ENCODE peak calls at places on chromosomes 7 and 10, in five cellular contexts. One of them, this sample, is unnamed.

GRCh38 chr7:79298145-79298760 is 155.2 kb downstream of the MAGI2 start:
- DNase-seq in AG09309: peak
- DNase-seq in DMS53: peak
- DNase-seq in neural progenitor cell: peak
- DNase-seq in HFF-Myc: peak
- DNase-seq in this sample: no peak

GRCh38 chr7:376306-376969 is 86.5 kb downstream of the FOXL3 start:
- DNase-seq in HFF-Myc: no peak
- DNase-seq in neural progenitor cell: no peak
- DNase-seq in AG09309: no peak
- DNase-seq in DMS53: no peak
- DNase-seq in this sample: no peak

GRCh38 chr7:20797174-20798080 is 10.7 kb upstream of the SP8 start:
- DNase-seq in HFF-Myc: no peak
- DNase-seq in AG09309: no peak
- DNase-seq in neural progenitor cell: peak
- DNase-seq in DMS53: peak
- DNase-seq in this sample: peak

GRCh38 chr7:414681-415560 is 104.7 kb downstream of the PDGFA start:
- DNase-seq in DMS53: no peak
- DNase-seq in AG09309: no peak
- DNase-seq in neural progenitor cell: no peak
- DNase-seq in HFF-Myc: no peak
- DNase-seq in this sample: no peak

GRCh38 chr10:124738441-124738840 is 5.7 kb downstream of the FAM53B start:
- DNase-seq in neural progenitor cell: no peak
- DNase-seq in DMS53: no peak
- DNase-seq in HFF-Myc: no peak
- DNase-seq in AG09309: no peak
- DNase-seq in this sample: no peak

GRCh38 chr7:149414745-149415390 is 46.0 kb downstream of the ZNF777 start:
- DNase-seq in HFF-Myc: peak
- DNase-seq in AG09309: no peak
- DNase-seq in neural progenitor cell: peak
- DNase-seq in DMS53: no peak
- DNase-seq in this sample: no peak

GRCh38 chr10:35495521-35496238 is 109.5 kb upstream of the GJD4 start:
- DNase-seq in neural progenitor cell: peak
- DNase-seq in AG09309: no peak
- DNase-seq in DMS53: no peak
- DNase-seq in HFF-Myc: no peak
- DNase-seq in this sample: no peak

GRCh38 chr10:32189400-32190084 is 133.3 kb upstream of the KIF5B start:
- DNase-seq in neural progenitor cell: no peak
- DNase-seq in DMS53: peak
- DNase-seq in AG09309: no peak
- DNase-seq in HFF-Myc: no peak
- DNase-seq in this sample: peak

GRCh38 chr10:110214380-110214826 is 7.0 kb downstream of the MXI1 start:
- DNase-seq in AG09309: no peak
- DNase-seq in neural progenitor cell: no peak
- DNase-seq in HFF-Myc: no peak
- DNase-seq in DMS53: peak
- DNase-seq in this sample: no peak

GRCh38 chr7:133744451-133744850 is 382.7 kb upstream of the LRGUK start:
- DNase-seq in AG09309: no peak
- DNase-seq in neural progenitor cell: no peak
- DNase-seq in HFF-Myc: no peak
- DNase-seq in DMS53: no peak
- DNase-seq in this sample: no peak

GRCh38 chr10:103838851-103839512 is 16.4 kb downstream of the SH3PXD2A start:
- DNase-seq in neural progenitor cell: no peak
- DNase-seq in DMS53: no peak
- DNase-seq in HFF-Myc: no peak
- DNase-seq in AG09309: no peak
- DNase-seq in this sample: no peak

GRCh38 chr10:98418596-98419265 is 3.7 kb upstream of the PYROXD2 start:
- DNase-seq in DMS53: no peak
- DNase-seq in AG09309: no peak
- DNase-seq in HFF-Myc: no peak
- DNase-seq in neural progenitor cell: no peak
- DNase-seq in this sample: no peak

GRCh38 chr10:97270523-97271154 is 21.8 kb downstream of the ARHGAP19 start:
- DNase-seq in HFF-Myc: no peak
- DNase-seq in neural progenitor cell: peak
- DNase-seq in DMS53: no peak
- DNase-seq in AG09309: no peak
- DNase-seq in this sample: no peak

GRCh38 chr10:1243486-1244182 is 187.4 kb downstream of the WDR37 start:
- DNase-seq in HFF-Myc: no peak
- DNase-seq in neural progenitor cell: peak
- DNase-seq in DMS53: no peak
- DNase-seq in AG09309: no peak
- DNase-seq in this sample: no peak

GRCh38 chr10:86979296-86979818 is 11.1 kb downstream of the ADIRF start:
- DNase-seq in AG09309: no peak
- DNase-seq in HFF-Myc: no peak
- DNase-seq in neural progenitor cell: no peak
- DNase-seq in DMS53: no peak
- DNase-seq in this sample: no peak

GRCh38 chr10:50572017-50572491 is 51.7 kb downstream of the SGMS1 start:
- DNase-seq in DMS53: no peak
- DNase-seq in AG09309: no peak
- DNase-seq in HFF-Myc: no peak
- DNase-seq in neural progenitor cell: no peak
- DNase-seq in this sample: no peak

GRCh38 chr7:47548546-47548945 is 33.4 kb downstream of the TNS3 start:
- DNase-seq in neural progenitor cell: no peak
- DNase-seq in DMS53: no peak
- DNase-seq in AG09309: no peak
- DNase-seq in HFF-Myc: no peak
- DNase-seq in this sample: no peak

GRCh38 chr7:55111007-55111406 is 92.2 kb downstream of the EGFR start:
- DNase-seq in neural progenitor cell: no peak
- DNase-seq in AG09309: no peak
- DNase-seq in DMS53: no peak
- DNase-seq in HFF-Myc: no peak
- DNase-seq in this sample: no peak

GRCh38 chr7:130384841-130385599 is 4.7 kb downstream of the CPA1 start:
- DNase-seq in HFF-Myc: no peak
- DNase-seq in AG09309: no peak
- DNase-seq in neural progenitor cell: no peak
- DNase-seq in DMS53: no peak
- DNase-seq in this sample: no peak

GRCh38 chr7:116673504-116673865 is 1.5 kb downstream of the MET start:
- DNase-seq in neural progenitor cell: no peak
- DNase-seq in AG09309: no peak
- DNase-seq in DMS53: peak
- DNase-seq in HFF-Myc: no peak
- DNase-seq in this sample: no peak

This sample was measured in Caki2.